ENCODE peak calls at places on chromosome 1, in seven cellular contexts. One of them, this sample, is unnamed.
A peak's percentile ranks its signal among the peaks of the same experiment; 100 is the strongest.

GRCh38 chr1:200302192-200302892 is 107.5 kb downstream of the ZNF281 start:
- DNase-seq in left cardiac atrium: peak; percentile 27
- DNase-seq in pancreas: peak; percentile 38
- DNase-seq in H54: peak; percentile 12
- DNase-seq in LoVo: peak; percentile 23
- DNase-seq in psoas muscle: no peak
- DNase-seq in lower leg skin: no peak
- DNase-seq in this sample: no peak

GRCh38 chr1:235404190-235404589 is 37.0 kb downstream of the TBCE start:
- DNase-seq in H54: no peak
- DNase-seq in LoVo: no peak
- DNase-seq in pancreas: no peak
- DNase-seq in left cardiac atrium: no peak
- DNase-seq in lower leg skin: no peak
- DNase-seq in psoas muscle: no peak
- DNase-seq in this sample: no peak

GRCh38 chr1:179883739-179884138 is 1.7 kb downstream of the TOR1AIP1 start:
- DNase-seq in LoVo: peak; percentile 19
- DNase-seq in psoas muscle: no peak
- DNase-seq in pancreas: no peak
- DNase-seq in left cardiac atrium: no peak
- DNase-seq in lower leg skin: no peak
- DNase-seq in H54: no peak
- DNase-seq in this sample: no peak

GRCh38 chr1:66443793-66444192 is 90.2 kb upstream of the SGIP1 start:
- DNase-seq in LoVo: no peak
- DNase-seq in H54: no peak
- DNase-seq in pancreas: no peak
- DNase-seq in lower leg skin: no peak
- DNase-seq in left cardiac atrium: no peak
- DNase-seq in psoas muscle: no peak
- DNase-seq in this sample: no peak

GRCh38 chr1:177181280-177181630 is 10.5 kb downstream of the BRINP2 start:
- DNase-seq in LoVo: no peak
- DNase-seq in left cardiac atrium: no peak
- DNase-seq in pancreas: no peak
- DNase-seq in H54: no peak
- DNase-seq in psoas muscle: peak; percentile 48
- DNase-seq in lower leg skin: peak; percentile 82
- DNase-seq in this sample: no peak

GRCh38 chr1:208513799-208514198 is 269.6 kb upstream of the PLXNA2 start:
- DNase-seq in LoVo: no peak
- DNase-seq in psoas muscle: no peak
- DNase-seq in left cardiac atrium: no peak
- DNase-seq in lower leg skin: no peak
- DNase-seq in pancreas: no peak
- DNase-seq in H54: no peak
- DNase-seq in this sample: no peak

GRCh38 chr1:230345139-230345885 is 80.8 kb downstream of the PGBD5 start:
- DNase-seq in LoVo: no peak
- DNase-seq in H54: no peak
- DNase-seq in psoas muscle: no peak
- DNase-seq in left cardiac atrium: no peak
- DNase-seq in lower leg skin: no peak
- DNase-seq in pancreas: no peak
- DNase-seq in this sample: no peak

GRCh38 chr1:62271932-62272728 is 47.1 kb downstream of the KANK4 start:
- DNase-seq in LoVo: no peak
- DNase-seq in psoas muscle: no peak
- DNase-seq in left cardiac atrium: no peak
- DNase-seq in pancreas: no peak
- DNase-seq in H54: no peak
- DNase-seq in lower leg skin: no peak
- DNase-seq in this sample: no peak

GRCh38 chr1:32993215-32993566 is 28.6 kb upstream of the RNF19B start:
- DNase-seq in lower leg skin: no peak
- DNase-seq in H54: no peak
- DNase-seq in left cardiac atrium: no peak
- DNase-seq in psoas muscle: no peak
- DNase-seq in pancreas: no peak
- DNase-seq in LoVo: no peak
- DNase-seq in this sample: no peak

This sample was measured in cortex of kidney.